ENCODE peak calls at places on chromosomes 11 and 22, in nine cellular contexts. L is cardiac fibroblast, D is stomach, N is sigmoid colon, E is transverse colon, G is A549, K is kidney epithelial cell, P is endothelial cell, W is colonic mucosa. H is an unnamed sample.

GRCh38 chr22:29994941-29995340 is 85.3 kb upstream of the HORMAD2 start:
- DNase-seq in G (peak), N (no peak), W (peak), L (peak), P (no peak), K (no peak), D (no peak), E (no peak), H (no peak)

GRCh38 chr11:19243143-19243542 is 2.4 kb upstream of the E2F8 start:
- DNase-seq in D (no peak), G (no peak), E (no peak), K (no peak), L (no peak), N (no peak), W (peak), P (no peak), H (no peak)

GRCh38 chr11:127993788-127994187 is 593.6 kb downstream of the ETS1 start:
- DNase-seq in K (no peak), W (no peak), D (no peak), E (no peak), G (peak), P (no peak), L (no peak), N (no peak), H (no peak)

GRCh38 chr11:29018631-29019030 is 910.4 kb downstream of the METTL15 start:
- DNase-seq in L (peak), G (peak), K (peak), W (no peak), N (no peak), E (no peak), P (no peak), D (no peak), H (no peak)

GRCh38 chr11:111086058-111086457 is 159.5 kb upstream of the POU2AF2 start:
- DNase-seq in W (no peak), K (no peak), G (no peak), D (no peak), N (no peak), E (no peak), P (no peak), L (no peak), H (no peak)

GRCh38 chr22:45064313-45065268 is 54.8 kb upstream of the PHF21B start:
- DNase-seq in W (no peak), G (no peak), D (no peak), K (peak), P (no peak), N (no peak), E (no peak), L (peak), H (no peak)

GRCh38 chr11:27720277-27720830 is 20.1 kb upstream of the BDNF start:
- DNase-seq in E (peak), W (peak), N (no peak), P (peak), G (peak), K (no peak), D (no peak), L (peak), H (no peak)

GRCh38 chr11:75554258-75555022 is 7.6 kb upstream of the SERPINH1 start:
- DNase-seq in G (no peak), N (peak), W (peak), L (peak), P (no peak), K (peak), D (peak), E (peak), H (no peak)

GRCh38 chr11:101881586-101881985 is 33.2 kb upstream of the CEP126 start:
- DNase-seq in E (no peak), W (no peak), N (no peak), P (no peak), L (no peak), D (no peak), K (no peak), G (no peak), H (no peak)

GRCh38 chr11:6476571-6476970 is 2.8 kb upstream of the TRIM3 start:
- DNase-seq in K (no peak), D (no peak), E (no peak), L (no peak), W (no peak), N (no peak), G (no peak), P (no peak), H (no peak)

GRCh38 chr11:72040497-72041363 is 39.6 kb downstream of the NUMA1 start:
- DNase-seq in W (peak), P (peak), N (peak), D (peak), E (peak), K (peak), G (peak), L (peak), H (no peak)

GRCh38 chr11:44681698-44682097 is 45.1 kb upstream of the TSPAN18 start:
- DNase-seq in G (no peak), E (no peak), W (no peak), L (peak), P (no peak), K (peak), D (no peak), N (no peak), H (no peak)

GRCh38 chr22:20796731-20797130 is 22.8 kb downstream of the SERPIND1 start:
- DNase-seq in W (no peak), D (no peak), K (no peak), P (no peak), N (no peak), L (no peak), G (no peak), E (no peak), H (no peak)

GRCh38 chr11:59281177-59281576 is 68.5 kb upstream of the MPEG1 start:
- DNase-seq in D (no peak), K (no peak), G (no peak), L (no peak), N (no peak), W (no peak), P (no peak), E (no peak), H (no peak)
- TF ChIP-seq CTCF in D (no peak), K (no peak), G (no peak), L (no peak), N (no peak), W (no peak), P (no peak), E (no peak), H (no peak)

GRCh38 chr11:73359930-73360742 is 16.1 kb upstream of the RELT start:
- DNase-seq in D (no peak), N (no peak), E (no peak), P (peak), L (peak), K (no peak), W (no peak), G (peak), H (peak)
- TF ChIP-seq CTCF in D (no peak), N (no peak), E (no peak), P (peak), L (peak), K (peak), W (no peak), G (peak), H (peak)

GRCh38 chr11:115527534-115528125 is 23.4 kb upstream of the CADM1 start:
- DNase-seq in L (no peak), N (no peak), E (no peak), G (no peak), K (no peak), P (no peak), D (no peak), W (peak), H (no peak)

GRCh38 chr11:115528217-115528616 is 24.0 kb upstream of the CADM1 start:
- DNase-seq in N (no peak), P (no peak), D (no peak), E (no peak), G (no peak), K (no peak), W (no peak), L (no peak), H (no peak)

GRCh38 chr11:115524572-115524971 is 20.4 kb upstream of the CADM1 start:
- DNase-seq in L (no peak), G (no peak), N (no peak), E (no peak), W (no peak), D (no peak), P (no peak), K (no peak), H (no peak)

GRCh38 chr11:115523727-115524399 is 19.6 kb upstream of the CADM1 start:
- DNase-seq in D (no peak), N (no peak), W (no peak), E (no peak), K (no peak), P (no peak), G (no peak), L (no peak), H (no peak)

GRCh38 chr11:115525600-115526006 is 21.4 kb upstream of the CADM1 start:
- DNase-seq in K (no peak), E (no peak), G (no peak), L (no peak), W (no peak), D (no peak), P (no peak), N (no peak), H (no peak)
- TF ChIP-seq CTCF in K (no peak), E (no peak), G (no peak), L (no peak), W (no peak), D (no peak), P (no peak), N (no peak), H (no peak)

GRCh38 chr22:32469799-32470212 is 4.8 kb upstream of the FBXO7 start:
- DNase-seq in D (no peak), N (peak), L (peak), P (no peak), K (no peak), W (no peak), G (peak), E (peak), H (no peak)

GRCh38 chr22:32466496-32466895 is 2.2 kb upstream of the BPIFC start:
- DNase-seq in N (no peak), E (no peak), W (no peak), K (no peak), P (no peak), L (no peak), G (no peak), D (no peak), H (no peak)

GRCh38 chr22:32462452-32462851 is 1.8 kb downstream of the BPIFC start:
- DNase-seq in L (no peak), D (no peak), E (no peak), K (no peak), N (no peak), W (no peak), G (no peak), P (no peak), H (no peak)

DNA sequence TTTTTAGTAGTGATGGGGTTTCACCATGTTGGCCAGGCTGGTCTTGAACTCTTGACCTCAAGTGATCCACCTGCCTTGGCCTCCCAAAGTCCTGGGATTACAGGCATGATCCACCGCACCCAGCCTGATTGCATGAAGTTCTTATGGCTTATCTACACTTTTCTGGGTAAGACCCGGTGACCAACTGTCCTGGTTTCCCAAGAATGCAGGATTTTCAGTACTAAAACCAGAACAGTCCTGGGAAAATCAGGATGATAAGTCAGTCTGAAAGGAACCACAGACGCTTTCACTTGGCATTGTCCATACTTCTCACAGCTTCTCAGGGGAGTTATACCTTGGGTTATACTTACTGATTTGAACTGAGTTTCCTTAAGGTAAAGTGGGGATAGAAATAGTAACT is 1.4 kb upstream of the BPIFC start:
- DNase-seq in N (no peak), E (no peak), D (no peak), L (no peak), P (no peak), W (no peak), G (no peak), K (no peak), H (no peak)
- TF ChIP-seq CTCF in N (no peak), E (no peak), D (no peak), L (no peak), P (no peak), W (no peak), G (no peak), K (no peak), H (no peak)

DNA sequence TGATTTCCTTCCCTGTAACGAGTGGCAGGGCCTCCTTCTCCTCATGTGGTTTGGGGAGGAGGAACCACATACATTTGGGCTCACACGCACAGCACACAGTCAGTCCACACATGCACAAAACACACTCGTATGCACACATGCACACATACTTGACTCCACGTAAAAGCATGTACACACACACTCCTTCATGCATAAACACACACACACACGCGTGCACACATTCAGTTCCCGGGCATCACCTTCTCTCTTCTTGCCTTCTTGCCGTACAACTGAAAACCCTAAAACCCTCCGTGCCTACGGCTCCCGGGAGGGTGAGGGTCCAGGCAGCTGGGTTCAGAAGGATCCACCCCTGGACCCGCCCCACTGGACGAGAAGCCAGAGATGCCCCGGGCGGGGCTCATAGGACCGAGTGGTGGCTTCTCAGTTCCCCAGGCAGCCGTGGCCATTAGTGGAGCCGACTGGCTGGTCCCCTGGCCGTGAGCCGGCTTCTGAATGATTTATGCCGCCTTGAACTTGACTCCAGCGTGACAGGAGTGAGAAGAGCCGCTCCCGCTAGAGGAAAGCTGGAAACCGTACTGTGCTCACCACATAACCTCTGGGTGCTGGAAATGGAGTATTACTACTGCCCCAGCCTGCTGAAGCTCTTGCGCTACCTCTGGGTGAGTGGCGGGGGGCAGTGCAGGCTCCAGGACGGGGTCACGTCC is 117.4 kb downstream of the KIAA1671 start:
- DNase-seq in D (no peak), G (no peak), W (no peak), N (no peak), P (no peak), E (no peak), K (no peak), L (no peak), H (no peak)
- TF ChIP-seq CTCF in D (no peak), G (no peak), W (no peak), N (no peak), P (no peak), E (no peak), K (no peak), L (no peak), H (no peak)

H was measured in D721Med.